ENCODE peak calls at places on chromosomes 6 and 20, in five cellular contexts. T is endothelial cell; W is GM04504; D is stimulated activated CD4-positive, alpha-beta T cell treated with anti-CD3 and anti-CD28 coated beads, Interleukin-4, amount 100 ng/mL, for 1 hour; C is glutamatergic neuron. J is an unnamed sample.

GRCh38 chr20:29497261-29497671 is 1760.2 kb upstream of the DEFB115 start:
- DNase-seq in T (no peak), D (peak), C (no peak), W (no peak), J (no peak)

GRCh38 chr6:25312703-25313102 is 33.5 kb downstream of the CARMIL1 start:
- DNase-seq in D (no peak), C (no peak), T (no peak), W (peak), J (no peak)

GRCh38 chr6:47473791-47474351 is 3.7 kb upstream of the CD2AP start:
- DNase-seq in C (no peak), W (no peak), T (no peak), D (no peak), J (no peak)

GRCh38 chr20:39631557-39631956 is 669.4 kb downstream of the DHX35 start:
- DNase-seq in T (no peak), D (no peak), W (no peak), C (no peak), J (no peak)

GRCh38 chr6:170307080-170307545 is 555 bp downstream of the FAM120B start:
- DNase-seq in D (no peak), W (no peak), C (no peak), T (no peak), J (no peak)

GRCh38 chr6:3359973-3360726 is 96.7 kb downstream of the SLC22A23 start:
- DNase-seq in D (no peak), C (no peak), T (no peak), W (no peak), J (no peak)

GRCh38 chr6:143620461-143620860 is 57.3 kb upstream of the PHACTR2 start:
- DNase-seq in C (no peak), T (no peak), D (no peak), W (no peak), J (peak)

GRCh38 chr6:127173541-127173940 is 55.1 kb downstream of the RSPO3 start:
- DNase-seq in W (no peak), C (no peak), T (no peak), D (no peak), J (no peak)

GRCh38 chr6:170033666-170034065 is 257.2 kb downstream of the DLL1 start:
- DNase-seq in W (no peak), C (no peak), D (no peak), T (no peak), J (no peak)